ENCODE peak calls at places on chromosomes 7 and 10, in nine cellular contexts. I, A, V, R, M, J, C, X and G are unnamed samples.

GRCh38 chr10:26488344-26488743 is 50.2 kb downstream of the APBB1IP start:
- DNase-seq in J (no peak), C (no peak), V (no peak), I (no peak), M (no peak), X (no peak), A (no peak), R (no peak), G (no peak)

GRCh38 chr7:149166630-149167352 is 19.5 kb downstream of the ZNF398 start:
- DNase-seq in M (no peak), J (no peak), R (no peak), X (no peak), A (no peak), V (no peak), I (no peak), C (no peak), G (no peak)

GRCh38 chr10:77554996-77555397 is 82.6 kb downstream of the KCNMA1 start:
- DNase-seq in C (no peak), I (no peak), M (no peak), R (peak; percentile 72), J (no peak), X (no peak), V (no peak), A (peak; percentile 85), G (peak; percentile 32)

GRCh38 chr10:46224414-46224682 is 62.4 kb upstream of the ANTXRL start:
- DNase-seq in J (no peak), I (no peak), A (peak; percentile 32), X (no peak), C (no peak), V (no peak), R (no peak), M (no peak), G (no peak)

GRCh38 chr7:158409120-158409519 is 178.5 kb downstream of the PTPRN2 start:
- DNase-seq in J (no peak), A (peak; percentile 45), V (no peak), X (no peak), C (no peak), I (no peak), M (no peak), R (no peak), G (no peak)

GRCh38 chr7:149598721-149599308 is 101.2 kb upstream of the ZNF746 start:
- DNase-seq in X (peak; percentile 35), I (no peak), R (no peak), A (no peak), V (no peak), C (no peak), J (no peak), M (no peak), G (no peak)

GRCh38 chr7:131071786-131072504 is 255.7 kb upstream of the MKLN1 start:
- DNase-seq in C (no peak), R (peak; percentile 80), V (no peak), X (no peak), I (no peak), J (peak; percentile 57), A (no peak), M (no peak), G (peak; percentile 83)

GRCh38 chr10:36872702-36873393 is 252.6 kb upstream of the ANKRD30A start:
- DNase-seq in X (no peak), V (no peak), I (no peak), C (no peak), A (no peak), R (no peak), M (no peak), J (no peak), G (no peak)

GRCh38 chr7:66602159-66602558 is 26.5 kb upstream of the KCTD7 start:
- DNase-seq in A (peak; percentile 43), R (no peak), M (no peak), I (no peak), J (no peak), X (no peak), V (no peak), C (no peak), G (no peak)

GRCh38 chr7:101243786-101244384 is 996 bp downstream of the FIS1 start:
- DNase-seq in C (no peak), J (no peak), A (no peak), X (peak; percentile 84), I (no peak), R (no peak), V (peak; percentile 44), M (no peak), G (no peak)

GRCh38 chr7:3575753-3576531 is 274.9 kb downstream of the SDK1 start:
- DNase-seq in M (no peak), A (no peak), C (no peak), J (no peak), X (no peak), V (peak; percentile 57), I (no peak), R (no peak), G (no peak)

GRCh38 chr10:15879058-15879457 is 18.8 kb upstream of the MINDY3 start:
- DNase-seq in M (no peak), C (no peak), A (no peak), X (peak; percentile 50), V (no peak), J (no peak), R (no peak), I (no peak), G (no peak)

GRCh38 chr10:127679642-127680255 is 57.2 kb upstream of the FOXI2 start:
- DNase-seq in I (no peak), C (no peak), V (no peak), M (no peak), X (no peak), A (no peak), R (no peak), J (no peak), G (no peak)

GRCh38 chr7:33087356-33087755 is 21.8 kb downstream of the RP9 start:
- DNase-seq in M (no peak), A (no peak), V (no peak), J (no peak), C (no peak), I (no peak), R (no peak), X (no peak), G (no peak)

GRCh38 chr10:77442790-77443189 is 194.8 kb downstream of the KCNMA1 start:
- DNase-seq in J (no peak), V (no peak), M (no peak), X (no peak), A (no peak), I (no peak), C (no peak), R (no peak), G (no peak)

GRCh38 chr7:19455508-19456132 is 253.2 kb downstream of the POLR1F start:
- DNase-seq in A (no peak), C (no peak), I (no peak), X (no peak), M (no peak), R (no peak), V (no peak), J (no peak), G (no peak)